ENCODE peak calls at places on chromosomes 1 and 21, in five cellular contexts. Z is stomach, G is mesenchymal stem cell, R is RWPE2, Y is aorta. P is an unnamed sample.

GRCh38 chr21:41435728-41436127 is 9.7 kb downstream of the MX1 start:
- DNase-seq in Z (no peak), G (no peak), R (no peak), Y (no peak), P (no peak)

GRCh38 chr1:112464501-112464900 is 44.3 kb upstream of the WNT2B start:
- DNase-seq in Z (no peak), G (no peak), R (no peak), Y (no peak), P (no peak)

GRCh38 chr1:156549390-156549789 is 23.0 kb downstream of the IQGAP3 start:
- DNase-seq in Z (no peak), G (no peak), R (no peak), Y (no peak), P (no peak)

GRCh38 chr1:199545780-199546179 is 481.7 kb upstream of the NR5A2 start:
- DNase-seq in Z (no peak), G (no peak), R (no peak), Y (no peak), P (no peak)

GRCh38 chr21:42460391-42461184 is 35.4 kb downstream of the RSPH1 start:
- DNase-seq in Z (no peak), G (no peak), R (no peak), Y (no peak), P (no peak)

GRCh38 chr1:54227836-54228435 is 28.0 kb downstream of the MRPL37 start:
- DNase-seq in Z (no peak), G (no peak), R (no peak), Y (no peak), P (no peak)

GRCh38 chr1:66450043-66450514 is 83.9 kb upstream of the SGIP1 start:
- DNase-seq in Z (no peak), G (no peak), R (no peak), Y (no peak), P (no peak)

GRCh38 chr1:229408458-229409037 is 25.3 kb downstream of the ACTA1 start:
- DNase-seq in Z (no peak), G (peak), R (no peak), Y (no peak), P (no peak)

GRCh38 chr1:217062566-217062965 is 339.3 kb upstream of the ESRRG start:
- DNase-seq in Z (no peak), G (no peak), R (no peak), Y (no peak), P (no peak)

GRCh38 chr1:64212023-64212422 is 8.6 kb downstream of the UBE2U start:
- DNase-seq in Z (no peak), G (no peak), R (no peak), Y (no peak), P (no peak)

GRCh38 chr1:55490556-55490955 is 275.4 kb upstream of the USP24 start:
- DNase-seq in Z (no peak), G (peak), R (no peak), Y (no peak), P (no peak)

GRCh38 chr21:43357708-43358430 is 69.1 kb downstream of the SIK1 start:
- DNase-seq in Z (no peak), G (no peak), R (no peak), Y (no peak), P (no peak)

GRCh38 chr1:21939650-21940374 is 2.7 kb upstream of the HSPG2 start:
- DNase-seq in Z (peak), G (peak), R (no peak), Y (peak), P (peak)

GRCh38 chr1:236348071-236348470 is 46.0 kb upstream of the EDARADD start:
- DNase-seq in Z (no peak), G (no peak), R (no peak), Y (no peak), P (no peak)

GRCh38 chr1:100719490-100719889 is at the start of gene VCAM1:
- DNase-seq in Z (no peak), G (peak), R (no peak), Y (no peak), P (no peak)

GRCh38 chr1:156510709-156511108 is 10.1 kb upstream of the MEF2D start:
- DNase-seq in Z (peak), G (no peak), R (no peak), Y (peak), P (peak)

GRCh38 chr1:44805311-44806024 is 1.7 kb downstream of the DYNLT4 start:
- DNase-seq in Z (no peak), G (no peak), R (no peak), Y (peak), P (no peak)

GRCh38 chr1:156458181-156458503 is 42.4 kb downstream of the MEF2D start:
- DNase-seq in Z (no peak), G (peak), R (no peak), Y (peak), P (no peak)

GRCh38 chr1:226309398-226310122 is 596 bp upstream of the LIN9 start:
- DNase-seq in Z (no peak), G (peak), R (no peak), Y (no peak), P (no peak)

GRCh38 chr1:182235952-182236650 is 155.5 kb downstream of the GLUL start:
- DNase-seq in Z (no peak), G (no peak), R (no peak), Y (no peak), P (no peak)

GRCh38 chr1:32249831-32250525 is 1.1 kb upstream of the LCK start:
- DNase-seq in Z (peak), G (no peak), R (peak), Y (no peak), P (no peak)

GRCh38 chr1:203287109-203287893 is 18.0 kb upstream of the BTG2 start:
- DNase-seq in Z (peak), G (peak), R (no peak), Y (peak), P (no peak)

GRCh38 chr1:221620437-221621384 is 121.2 kb downstream of the DUSP10 start:
- DNase-seq in Z (no peak), G (no peak), R (no peak), Y (no peak), P (no peak)

GRCh38 chr1:197130677-197131304 is 15.7 kb downstream of the ASPM start:
- DNase-seq in Z (no peak), G (peak), R (no peak), Y (no peak), P (no peak)
- H3K27ac ChIP-seq in Z (no peak), G (peak), R (peak), Y (no peak), P (no peak)

DNA sequence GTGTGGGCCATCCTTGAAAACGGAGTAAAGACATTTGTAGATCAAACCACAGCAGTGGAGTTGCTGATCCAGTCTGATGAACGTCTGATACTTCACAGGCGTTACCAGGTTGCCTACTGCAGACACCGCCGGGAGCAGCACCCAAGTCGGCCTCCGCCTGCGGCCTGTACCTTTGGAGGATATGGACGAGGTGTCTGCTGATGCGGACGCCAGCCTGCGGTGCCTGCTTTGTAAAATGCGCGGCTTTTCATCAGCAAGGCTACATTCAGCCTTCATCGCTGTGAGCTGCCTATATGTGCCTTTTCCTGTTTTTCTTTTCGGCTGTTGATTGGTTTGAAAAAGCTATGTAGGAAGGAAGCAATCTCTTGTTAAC is 16.0 kb downstream of the SLX9 start:
- DNase-seq in Z (no peak), G (no peak), R (no peak), Y (peak), P (no peak)
- H3K27ac ChIP-seq in Z (no peak), G (no peak), R (no peak), Y (no peak), P (no peak)

GRCh38 chr1:11335417-11336070 is 62.5 kb downstream of the UBIAD1 start:
- DNase-seq in Z (no peak), G (no peak), R (no peak), Y (no peak), P (no peak)
- H3K27ac ChIP-seq in Z (no peak), G (no peak), R (no peak), Y (no peak), P (no peak)

DNA sequence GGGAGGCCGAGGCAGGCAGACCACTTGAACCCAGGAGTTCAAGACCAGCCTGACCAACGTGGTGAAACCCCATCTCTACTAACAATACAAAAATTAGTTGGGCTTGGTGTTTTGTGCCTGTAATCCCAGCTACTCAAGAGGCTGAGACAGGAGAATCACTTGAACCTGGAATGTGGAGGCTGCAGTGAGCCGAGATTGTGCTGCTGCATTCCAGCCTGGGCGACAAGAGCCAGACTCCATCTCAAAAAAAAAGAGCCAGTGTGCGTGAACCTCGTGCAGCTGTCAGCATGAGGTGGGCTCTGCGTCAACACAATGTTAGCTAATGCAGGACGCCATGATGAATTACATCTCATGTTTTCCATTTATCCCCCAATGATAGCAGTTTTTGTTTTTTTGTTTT is 110.7 kb upstream of the SLC45A1 start:
- DNase-seq in Z (no peak), G (no peak), R (no peak), Y (no peak), P (no peak)
- H3K27ac ChIP-seq in Z (no peak), G (no peak), R (peak), Y (no peak), P (no peak)

GRCh38 chr1:205590457-205590768 is 41.4 kb downstream of the ELK4 start:
- DNase-seq in Z (no peak), G (no peak), R (no peak), Y (no peak), P (no peak)

GRCh38 chr1:205591522-205592351 is 40.1 kb downstream of the ELK4 start:
- DNase-seq in Z (peak), G (peak), R (peak), Y (peak), P (peak)

GRCh38 chr1:205592443-205593003 is 39.3 kb downstream of the ELK4 start:
- DNase-seq in Z (no peak), G (no peak), R (no peak), Y (peak), P (no peak)

GRCh38 chr1:205589618-205590456 is 42.0 kb downstream of the ELK4 start:
- DNase-seq in Z (no peak), G (no peak), R (no peak), Y (peak), P (no peak)

DNA sequence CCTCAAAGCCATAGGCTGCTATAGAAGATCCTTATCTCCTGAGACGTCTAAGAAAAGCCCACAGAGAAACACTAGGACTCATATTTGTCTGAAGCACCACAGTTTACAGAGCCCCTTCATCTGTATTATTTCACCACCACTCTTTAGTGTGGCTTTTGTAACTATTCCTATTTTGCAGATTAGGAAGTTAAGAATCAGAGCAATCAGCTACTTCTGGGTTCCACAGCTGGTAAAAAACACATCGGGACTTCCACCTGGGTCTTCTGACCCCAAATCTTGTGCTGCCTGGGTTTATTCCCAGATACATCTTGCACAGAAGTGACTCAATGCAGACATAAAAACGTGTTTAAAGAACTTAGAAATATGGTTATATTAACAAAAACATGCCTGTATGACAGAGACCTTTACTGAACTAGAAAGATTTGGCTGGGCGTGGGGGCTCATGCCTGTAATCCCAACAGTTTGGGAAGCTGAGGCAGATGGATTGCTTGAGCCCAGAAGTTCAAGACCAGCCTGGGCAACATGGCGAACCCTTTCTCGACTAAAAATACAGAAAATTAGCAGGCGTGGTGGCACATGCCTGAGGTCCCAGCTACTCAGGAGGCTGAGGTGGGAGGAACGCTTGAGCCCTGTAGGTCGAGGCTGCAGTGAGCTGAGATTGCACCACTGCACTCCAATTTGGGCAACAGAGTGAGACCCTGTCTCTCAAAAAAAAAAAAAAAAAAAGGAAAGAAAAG is 40.9 kb downstream of the ELK4 start:
- DNase-seq in Z (no peak), G (no peak), R (no peak), Y (no peak), P (no peak)
- H3K27ac ChIP-seq in Z (peak), G (no peak), R (no peak), Y (no peak), P (no peak)

DNA sequence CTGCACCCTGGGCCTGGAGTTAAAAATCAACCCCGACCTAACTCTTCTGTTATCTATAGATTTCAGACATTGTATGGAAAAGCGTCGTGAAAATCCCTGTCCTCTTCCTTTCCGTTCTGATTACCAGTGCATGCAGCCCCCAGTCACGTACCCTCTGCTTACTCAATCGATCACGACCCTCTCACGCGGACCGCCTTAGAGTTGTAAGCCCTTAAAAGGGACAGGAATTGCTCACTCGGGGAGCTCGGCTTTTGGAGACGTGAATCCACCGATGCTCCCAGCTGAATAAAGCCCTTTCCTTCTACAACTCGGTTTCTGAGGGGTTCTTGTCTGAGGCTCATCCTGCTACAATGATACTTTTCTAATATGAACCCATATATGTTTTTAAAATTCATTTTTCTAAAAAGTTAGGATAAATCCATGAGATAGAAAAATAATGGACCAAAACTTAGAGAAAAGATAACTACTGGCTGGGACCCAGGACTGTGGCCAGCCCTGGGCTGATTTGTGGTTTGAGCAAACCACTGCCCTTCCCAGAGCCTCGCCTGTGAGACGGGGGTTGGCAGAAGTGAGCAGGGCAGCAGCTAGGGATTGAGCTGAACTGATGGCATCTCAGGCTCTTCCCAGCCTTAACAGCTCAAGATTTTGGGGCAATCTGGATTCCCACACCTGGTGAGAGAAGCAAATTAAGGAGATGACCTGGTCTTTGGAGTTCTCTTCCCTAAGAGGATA is 5.0 kb downstream of the UQCRHL start:
- DNase-seq in Z (no peak), G (no peak), R (no peak), Y (no peak), P (no peak)
- H3K27ac ChIP-seq in Z (no peak), G (no peak), R (peak), Y (no peak), P (no peak)

GRCh38 chr1:235068155-235069121 is 60.2 kb downstream of the TOMM20 start:
- DNase-seq in Z (peak), G (peak), R (peak), Y (no peak), P (no peak)

GRCh38 chr1:235069171-235069570 is 59.5 kb downstream of the TOMM20 start:
- DNase-seq in Z (no peak), G (no peak), R (no peak), Y (no peak), P (no peak)

GRCh38 chr1:235069577-235070563 is 58.8 kb downstream of the TOMM20 start:
- DNase-seq in Z (peak), G (peak), R (peak), Y (peak), P (no peak)

GRCh38 chr1:235072096-235072495 is 56.5 kb downstream of the TOMM20 start:
- DNase-seq in Z (no peak), G (no peak), R (no peak), Y (no peak), P (no peak)

DNA sequence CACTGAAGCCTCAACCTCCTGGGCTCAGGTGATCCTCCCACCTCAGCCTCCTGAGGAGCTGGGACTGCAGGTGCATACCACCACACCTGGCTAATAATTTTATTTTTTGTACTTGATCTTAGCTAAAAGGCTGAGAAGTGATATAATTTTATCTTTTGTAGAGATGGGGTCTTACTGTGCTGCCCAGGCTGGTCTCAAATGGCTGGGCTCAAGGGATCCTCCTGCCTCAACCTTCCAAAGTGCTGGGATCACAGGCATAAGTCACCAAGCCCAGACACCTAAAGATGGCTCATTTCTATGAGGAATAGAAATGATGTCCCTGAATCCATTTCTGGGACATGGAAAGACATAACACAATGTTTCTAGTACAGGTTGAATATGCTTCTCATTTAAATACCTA is 57.8 kb downstream of the TOMM20 start:
- DNase-seq in Z (no peak), G (no peak), R (no peak), Y (no peak), P (no peak)
- H3K27ac ChIP-seq in Z (peak), G (no peak), R (peak), Y (no peak), P (no peak)

DNA sequence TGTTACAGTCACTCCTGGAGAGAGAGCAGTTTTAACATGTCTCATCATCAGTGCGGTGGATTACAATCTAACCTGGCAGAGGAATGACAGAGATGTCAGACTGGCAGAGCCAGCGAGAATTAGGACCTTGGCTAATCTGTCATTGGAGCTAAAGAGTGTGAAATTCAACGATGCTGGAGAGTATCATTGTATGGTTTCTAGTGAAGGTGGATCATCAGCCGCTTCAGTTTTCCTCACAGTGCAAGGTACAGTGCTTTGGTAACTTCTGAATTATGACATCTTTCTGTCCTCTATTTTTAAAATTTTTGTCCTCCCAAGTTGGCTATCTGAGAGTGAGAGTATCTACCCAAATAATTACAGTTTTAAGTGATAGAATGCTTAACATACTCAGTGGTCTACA is 199.4 kb downstream of the HMCN1 start:
- DNase-seq in Z (no peak), G (no peak), R (no peak), Y (no peak), P (no peak)
- H3K27ac ChIP-seq in Z (no peak), G (no peak), R (no peak), Y (no peak), P (no peak)